ENCODE peak calls at places on chromosome 5, in four cellular contexts. Z is tibial artery, I is thyroid gland, T is Caco-2. L is an unnamed sample.

GRCh38 chr5:32916648-32917047 is 205.5 kb downstream of the NPR3 start:
- DNase-seq in Z (no peak), I (peak; percentile 70), T (no peak), L (no peak)

GRCh38 chr5:54556136-54556535 is 38.6 kb downstream of the SNX18 start:
- DNase-seq in Z (no peak), I (no peak), T (no peak), L (no peak)

GRCh38 chr5:168798065-168799023 is 219.2 kb upstream of the PANK3 start:
- DNase-seq in Z (no peak), I (no peak), T (no peak), L (no peak)

GRCh38 chr5:140481758-140482157 is 65.7 kb upstream of the EIF4EBP3 start:
- DNase-seq in Z (no peak), I (no peak), T (no peak), L (no peak)

GRCh38 chr5:100877277-100877676 is 25.8 kb downstream of the ST8SIA4 start:
- DNase-seq in Z (no peak), I (no peak), T (no peak), L (no peak)

GRCh38 chr5:81750308-81751008 is 439 bp downstream of the SSBP2 start:
- DNase-seq in Z (no peak), I (peak; percentile 18), T (no peak), L (peak; percentile 69)

GRCh38 chr5:574906-575305 is 37.2 kb upstream of the CEP72 start:
- DNase-seq in Z (no peak), I (no peak), T (no peak), L (no peak)

GRCh38 chr5:2904956-2905355 is 153.5 kb upstream of the IRX2 start:
- DNase-seq in Z (no peak), I (no peak), T (no peak), L (no peak)

GRCh38 chr5:7834982-7835381 is 16.0 kb downstream of the CFAP90 start:
- DNase-seq in Z (no peak), I (no peak), T (no peak), L (no peak)

GRCh38 chr5:30502277-30502676 is 691.2 kb upstream of the CDH6 start:
- DNase-seq in Z (no peak), I (no peak), T (no peak), L (no peak)

GRCh38 chr5:14123974-14124482 is 19.1 kb upstream of the TRIO start:
- DNase-seq in Z (no peak), I (no peak), T (no peak), L (no peak)

GRCh38 chr5:181170996-181171395 is 23.6 kb downstream of the OR2V2 start:
- DNase-seq in Z (no peak), I (no peak), T (no peak), L (no peak)

GRCh38 chr5:121628783-121629182 is 222.9 kb upstream of the FTMT start:
- DNase-seq in Z (peak; percentile 28), I (no peak), T (no peak), L (no peak)

GRCh38 chr5:1007681-1008450 is 736 bp upstream of the NKD2 start:
- DNase-seq in Z (no peak), I (no peak), T (peak; percentile 36), L (peak; percentile 39)

GRCh38 chr5:34699155-34700077 is 43.3 kb downstream of the RAI14 start:
- DNase-seq in Z (no peak), I (peak; percentile 54), T (peak; percentile 87), L (no peak)

GRCh38 chr5:137361275-137361674 is 137.9 kb downstream of the SPOCK1 start:
- DNase-seq in Z (no peak), I (no peak), T (no peak), L (no peak)

GRCh38 chr5:82735160-82735789 is 341.9 kb downstream of the TMEM167A start:
- DNase-seq in Z (no peak), I (no peak), T (no peak), L (no peak)

GRCh38 chr5:157387683-157388093 is 72.3 kb upstream of the NIPAL4 start:
- DNase-seq in Z (peak; percentile 63), I (peak; percentile 25), T (no peak), L (no peak)

GRCh38 chr5:154316223-154316967 is 125.9 kb downstream of the GALNT10 start:
- DNase-seq in Z (no peak), I (no peak), T (no peak), L (no peak)

GRCh38 chr5:58629190-58630159 is 46.6 kb downstream of the RAB3C start:
- DNase-seq in Z (no peak), I (no peak), T (peak; percentile 41), L (no peak)

DNA sequence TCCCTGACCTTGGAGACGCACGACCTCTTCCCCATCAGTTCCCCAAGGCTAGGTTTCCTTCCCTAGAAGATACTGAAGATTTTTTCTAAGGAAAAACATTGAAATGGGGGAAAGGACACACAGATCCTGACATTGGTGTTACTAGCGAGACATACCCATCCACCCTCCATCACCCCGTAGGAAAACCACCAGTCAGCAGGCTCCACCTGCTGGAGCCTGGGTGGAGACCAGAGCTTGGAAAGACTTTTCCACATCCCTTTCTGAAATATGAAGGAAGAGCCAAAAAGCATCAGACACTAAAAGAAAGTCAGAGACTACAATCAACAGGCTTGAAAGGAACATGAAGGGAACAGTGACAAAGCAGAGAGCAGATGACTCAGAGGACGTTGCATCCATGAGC is 638.0 kb downstream of the IRX1 start:
- DNase-seq in Z (no peak), I (no peak), T (no peak), L (no peak)
- TF ChIP-seq CTCF in Z (no peak), I (no peak), T (no peak), L (no peak)

GRCh38 chr5:23268136-23268535 is 239.3 kb upstream of the PRDM9 start:
- DNase-seq in Z (no peak), I (no peak), T (no peak), L (no peak)
- TF ChIP-seq CTCF in Z (no peak), I (no peak), T (no peak), L (no peak)

GRCh38 chr5:65072836-65073620 is 304.3 kb downstream of the CWC27 start:
- DNase-seq in Z (no peak), I (no peak), T (no peak), L (no peak)

GRCh38 chr5:65078331-65078730 is 309.6 kb downstream of the CWC27 start:
- DNase-seq in Z (no peak), I (no peak), T (no peak), L (no peak)

GRCh38 chr5:65077653-65078052 is 308.9 kb downstream of the CWC27 start:
- DNase-seq in Z (no peak), I (no peak), T (no peak), L (no peak)

GRCh38 chr5:65075623-65076250 is 307.0 kb downstream of the CWC27 start:
- DNase-seq in Z (no peak), I (no peak), T (no peak), L (no peak)

DNA sequence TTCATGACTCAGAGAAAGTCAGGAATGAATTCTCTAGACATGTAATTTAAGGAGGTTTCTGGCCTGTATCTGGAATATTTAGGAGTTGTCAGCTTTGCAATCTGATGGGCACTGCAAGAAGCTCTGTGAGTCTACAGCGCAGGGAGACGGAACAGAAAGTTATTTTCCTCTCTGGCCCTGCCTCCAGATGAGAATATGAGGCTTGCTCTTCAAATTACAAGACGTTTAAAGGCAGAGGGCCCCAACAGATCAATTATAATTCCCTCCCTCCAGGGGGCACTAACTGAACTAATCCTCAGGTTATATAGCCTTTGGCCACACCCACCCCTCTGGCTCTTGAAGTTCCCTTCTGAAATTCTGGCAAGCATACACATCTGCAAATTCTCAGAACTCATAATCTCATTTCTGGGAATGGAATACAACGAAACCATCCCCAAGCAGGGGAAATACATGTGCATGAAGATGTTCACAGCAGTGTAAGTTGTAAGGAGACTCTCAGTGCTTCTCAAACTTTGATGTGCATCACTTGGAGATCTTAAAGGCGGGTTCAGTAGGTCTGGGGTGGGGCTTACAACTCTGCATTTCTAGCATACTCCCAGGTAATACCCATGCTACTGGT is 307.6 kb downstream of the CWC27 start:
- DNase-seq in Z (peak; percentile 24), I (peak; percentile 13), T (peak; percentile 61), L (peak; percentile 58)
- TF ChIP-seq CTCF in Z (no peak), I (no peak), T (peak; percentile 15), L (peak; percentile 24)

GRCh38 chr5:9895305-9895650 is 265.1 kb upstream of the TAS2R1 start:
- DNase-seq in Z (no peak), I (no peak), T (no peak), L (no peak)

GRCh38 chr5:9892696-9893095 is 262.5 kb upstream of the TAS2R1 start:
- DNase-seq in Z (no peak), I (no peak), T (no peak), L (no peak)

GRCh38 chr5:9894571-9895304 is 264.6 kb upstream of the TAS2R1 start:
- DNase-seq in Z (no peak), I (no peak), T (no peak), L (no peak)

GRCh38 chr5:9903806-9904205 is 273.7 kb upstream of the TAS2R1 start:
- DNase-seq in Z (no peak), I (no peak), T (no peak), L (no peak)

GRCh38 chr5:9898319-9898718 is 268.2 kb upstream of the TAS2R1 start:
- DNase-seq in Z (no peak), I (peak; percentile 75), T (no peak), L (no peak)
- TF ChIP-seq CTCF in Z (no peak), I (peak; percentile 60), T (peak; percentile 55), L (no peak)

GRCh38 chr5:9288234-9288633 is 257.6 kb downstream of the SEMA5A start:
- DNase-seq in Z (no peak), I (no peak), T (no peak), L (no peak)
- TF ChIP-seq CTCF in Z (no peak), I (no peak), T (no peak), L (no peak)

DNA sequence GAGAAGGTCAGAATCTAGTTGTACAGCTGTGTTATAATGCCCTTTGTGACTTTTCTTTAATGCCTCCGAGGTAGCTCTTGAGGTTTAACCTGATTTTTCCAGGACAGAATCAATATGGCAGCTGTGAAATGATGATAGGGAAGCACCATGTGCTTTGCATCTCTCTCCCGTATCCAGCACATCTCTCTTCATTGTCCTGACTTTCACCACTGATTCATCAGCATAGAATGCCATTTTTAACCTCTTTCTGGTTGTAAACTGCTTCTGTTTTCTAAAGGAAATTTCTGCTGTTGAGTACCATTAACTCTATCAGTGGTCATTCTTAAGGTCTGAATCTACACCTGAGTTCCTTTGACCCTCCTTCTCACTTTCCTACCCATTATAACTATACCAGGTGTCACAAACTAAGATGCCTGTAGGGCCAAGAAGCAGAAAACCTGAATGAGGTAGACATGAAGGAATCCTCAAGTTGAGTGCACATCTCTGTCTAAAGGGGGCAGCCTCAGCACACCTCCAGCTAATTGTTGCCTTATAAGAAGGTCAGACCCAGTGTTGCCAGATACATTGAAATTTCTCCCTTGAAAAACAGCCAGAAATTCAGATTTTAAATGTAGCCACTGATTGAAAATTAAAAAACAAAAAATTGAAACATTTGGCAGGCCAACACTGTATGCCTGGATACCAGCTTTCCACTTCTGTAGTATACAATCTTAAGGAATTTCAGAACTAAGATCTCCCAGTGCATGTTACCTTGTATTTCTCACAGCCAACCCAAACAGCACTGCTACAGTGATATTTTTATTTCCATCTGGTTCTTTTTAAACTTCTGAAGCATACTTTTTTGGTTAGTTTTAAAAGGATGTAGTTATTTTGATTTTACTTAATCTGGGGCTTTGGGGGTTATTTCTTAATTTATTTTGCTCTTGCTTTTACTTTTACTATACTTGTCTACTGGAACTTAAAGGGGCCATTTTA is 35.8 kb upstream of the TLX3 start:
- DNase-seq in Z (no peak), I (peak; percentile 2), T (peak; percentile 61), L (no peak)
- TF ChIP-seq CTCF in Z (no peak), I (peak; percentile 14), T (peak; percentile 73), L (peak; percentile 50)

GRCh38 chr5:173010547-173011464 is 27.2 kb downstream of the ATP6V0E1 start:
- DNase-seq in Z (peak; percentile 63), I (peak; percentile 78), T (peak; percentile 45), L (no peak)
- TF ChIP-seq CTCF in Z (no peak), I (peak; percentile 78), T (no peak), L (no peak)